ENCODE peak calls at places on chromosomes 3 and 15, in five cellular contexts. One of them, this sample, is unnamed.

GRCh38 chr3:88311826-88312225 is 162.1 kb downstream of the C3orf38 start:
- DNase-seq in effector memory CD4-positive, alpha-beta T cell: no peak
- DNase-seq in GM23338: no peak
- DNase-seq in HepG2: no peak
- DNase-seq in AG10803: no peak
- DNase-seq in this sample: no peak

GRCh38 chr15:58773024-58773423 is 1.9 kb downstream of the MINDY2 start:
- DNase-seq in effector memory CD4-positive, alpha-beta T cell: no peak
- DNase-seq in GM23338: no peak
- DNase-seq in HepG2: no peak
- DNase-seq in AG10803: no peak
- DNase-seq in this sample: no peak

GRCh38 chr3:100682056-100682853 is 27.0 kb upstream of the TFG start:
- DNase-seq in effector memory CD4-positive, alpha-beta T cell: no peak
- DNase-seq in GM23338: peak
- DNase-seq in HepG2: no peak
- DNase-seq in AG10803: no peak
- DNase-seq in this sample: peak

GRCh38 chr3:117135207-117135606 is 425.6 kb downstream of the TUSC7 start:
- DNase-seq in effector memory CD4-positive, alpha-beta T cell: no peak
- DNase-seq in GM23338: no peak
- DNase-seq in HepG2: no peak
- DNase-seq in AG10803: no peak
- DNase-seq in this sample: no peak

GRCh38 chr3:138260636-138261035 is 69.0 kb downstream of the NME9 start:
- DNase-seq in effector memory CD4-positive, alpha-beta T cell: no peak
- DNase-seq in GM23338: no peak
- DNase-seq in HepG2: no peak
- DNase-seq in AG10803: no peak
- DNase-seq in this sample: no peak

GRCh38 chr15:66797921-66798320 is 95.9 kb downstream of the SMAD6 start:
- DNase-seq in effector memory CD4-positive, alpha-beta T cell: no peak
- DNase-seq in GM23338: no peak
- DNase-seq in HepG2: no peak
- DNase-seq in AG10803: peak
- DNase-seq in this sample: no peak

GRCh38 chr15:78065284-78065872 is 12.1 kb downstream of the TBC1D2B start:
- DNase-seq in effector memory CD4-positive, alpha-beta T cell: no peak
- DNase-seq in GM23338: no peak
- DNase-seq in HepG2: peak
- DNase-seq in AG10803: peak
- DNase-seq in this sample: peak

GRCh38 chr3:48280883-48281282 is 40.0 kb downstream of the ZNF589 start:
- DNase-seq in effector memory CD4-positive, alpha-beta T cell: no peak
- DNase-seq in GM23338: no peak
- DNase-seq in HepG2: no peak
- DNase-seq in AG10803: no peak
- DNase-seq in this sample: no peak

GRCh38 chr3:14758893-14759292 is 59.9 kb upstream of the FGD5 start:
- DNase-seq in effector memory CD4-positive, alpha-beta T cell: no peak
- DNase-seq in GM23338: no peak
- DNase-seq in HepG2: no peak
- DNase-seq in AG10803: no peak
- DNase-seq in this sample: no peak

GRCh38 chr3:181847276-181847675 is 135.6 kb downstream of the SOX2 start:
- DNase-seq in effector memory CD4-positive, alpha-beta T cell: no peak
- DNase-seq in GM23338: no peak
- DNase-seq in HepG2: no peak
- DNase-seq in AG10803: no peak
- DNase-seq in this sample: no peak

GRCh38 chr15:71657141-71657540 is 153.2 kb upstream of the NR2E3 start:
- DNase-seq in effector memory CD4-positive, alpha-beta T cell: no peak
- DNase-seq in GM23338: no peak
- DNase-seq in HepG2: peak
- DNase-seq in AG10803: no peak
- DNase-seq in this sample: no peak

GRCh38 chr3:23114479-23114878 is 88.6 kb upstream of the UBE2E2 start:
- DNase-seq in effector memory CD4-positive, alpha-beta T cell: no peak
- DNase-seq in GM23338: no peak
- DNase-seq in HepG2: no peak
- DNase-seq in AG10803: no peak
- DNase-seq in this sample: no peak

GRCh38 chr15:52208306-52208946 is 17.2 kb upstream of the GNB5 start:
- DNase-seq in effector memory CD4-positive, alpha-beta T cell: peak
- DNase-seq in GM23338: peak
- DNase-seq in HepG2: peak
- DNase-seq in AG10803: peak
- DNase-seq in this sample: peak

GRCh38 chr3:7977245-7978103 is 524.1 kb upstream of the LMCD1 start:
- DNase-seq in effector memory CD4-positive, alpha-beta T cell: no peak
- DNase-seq in GM23338: no peak
- DNase-seq in HepG2: no peak
- DNase-seq in AG10803: no peak
- DNase-seq in this sample: no peak

GRCh38 chr3:158743280-158743663 is 11.0 kb upstream of the RARRES1 start:
- DNase-seq in effector memory CD4-positive, alpha-beta T cell: no peak
- DNase-seq in GM23338: no peak
- DNase-seq in HepG2: no peak
- DNase-seq in AG10803: no peak
- DNase-seq in this sample: no peak

GRCh38 chr3:107377151-107377550 is at the start of gene CCDC54:
- DNase-seq in effector memory CD4-positive, alpha-beta T cell: no peak
- DNase-seq in GM23338: no peak
- DNase-seq in HepG2: no peak
- DNase-seq in AG10803: peak
- DNase-seq in this sample: no peak
- H3K4me3 ChIP-seq in effector memory CD4-positive, alpha-beta T cell: no peak
- H3K4me3 ChIP-seq in GM23338: no peak
- H3K4me3 ChIP-seq in HepG2: no peak
- H3K4me3 ChIP-seq in AG10803: no peak
- H3K4me3 ChIP-seq in this sample: no peak

DNA sequence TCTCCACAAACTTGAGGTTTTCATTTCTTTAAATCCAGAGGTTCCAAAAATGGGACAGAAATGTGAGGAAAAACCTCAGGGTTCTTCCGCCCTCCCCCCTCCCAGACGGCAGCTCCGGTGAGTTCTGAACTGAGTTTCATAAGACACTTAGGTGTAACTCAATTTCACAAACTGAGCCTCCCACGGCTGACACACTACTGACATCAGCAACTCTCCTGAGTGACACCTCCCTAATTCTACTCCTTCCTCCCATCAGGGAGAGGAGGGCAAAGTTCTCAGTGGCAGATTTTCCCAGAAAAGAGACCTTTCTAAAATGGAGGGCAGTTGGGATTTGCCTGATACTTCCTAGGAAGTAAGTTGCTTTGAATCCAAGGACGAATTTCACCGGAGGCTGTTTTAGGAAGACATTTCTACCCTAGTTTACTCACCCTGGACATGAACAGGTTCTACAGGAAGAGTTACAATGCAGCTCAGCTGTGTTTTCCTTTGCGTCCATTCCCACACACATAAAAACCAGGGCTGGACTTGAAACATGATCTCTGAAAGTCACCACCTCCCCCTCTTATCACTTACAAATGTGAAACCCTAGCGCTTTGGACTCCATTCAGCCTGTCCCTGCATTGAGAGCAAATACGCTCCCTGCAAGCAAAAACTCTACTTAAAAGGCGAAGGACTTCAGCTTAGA is 78.1 kb upstream of the LMOD3 start:
- DNase-seq in effector memory CD4-positive, alpha-beta T cell: no peak
- DNase-seq in GM23338: peak
- DNase-seq in HepG2: peak
- DNase-seq in AG10803: peak
- DNase-seq in this sample: no peak
- H3K4me3 ChIP-seq in effector memory CD4-positive, alpha-beta T cell: peak
- H3K4me3 ChIP-seq in GM23338: peak
- H3K4me3 ChIP-seq in HepG2: peak
- H3K4me3 ChIP-seq in AG10803: no peak
- H3K4me3 ChIP-seq in this sample: peak

GRCh38 chr3:46692566-46692983 is 904 bp downstream of the ALS2CL start:
- DNase-seq in effector memory CD4-positive, alpha-beta T cell: no peak
- DNase-seq in GM23338: peak
- DNase-seq in HepG2: no peak
- DNase-seq in AG10803: no peak
- DNase-seq in this sample: no peak
- H3K4me3 ChIP-seq in effector memory CD4-positive, alpha-beta T cell: peak
- H3K4me3 ChIP-seq in GM23338: peak
- H3K4me3 ChIP-seq in HepG2: no peak
- H3K4me3 ChIP-seq in AG10803: peak
- H3K4me3 ChIP-seq in this sample: peak

GRCh38 chr3:112773864-112774263 is 72.8 kb downstream of the CD200R1L start:
- DNase-seq in effector memory CD4-positive, alpha-beta T cell: peak
- DNase-seq in GM23338: no peak
- DNase-seq in HepG2: no peak
- DNase-seq in AG10803: no peak
- DNase-seq in this sample: no peak
- H3K4me3 ChIP-seq in effector memory CD4-positive, alpha-beta T cell: no peak
- H3K4me3 ChIP-seq in GM23338: no peak
- H3K4me3 ChIP-seq in HepG2: no peak
- H3K4me3 ChIP-seq in AG10803: no peak
- H3K4me3 ChIP-seq in this sample: no peak

GRCh38 chr15:73996939-73997338 is 2.4 kb downstream of the PML start:
- DNase-seq in effector memory CD4-positive, alpha-beta T cell: no peak
- DNase-seq in GM23338: peak
- DNase-seq in HepG2: no peak
- DNase-seq in AG10803: peak
- DNase-seq in this sample: no peak

GRCh38 chr15:73994419-73994883 is at the start of gene PML:
- DNase-seq in effector memory CD4-positive, alpha-beta T cell: peak
- DNase-seq in GM23338: peak
- DNase-seq in HepG2: peak
- DNase-seq in AG10803: peak
- DNase-seq in this sample: peak

GRCh38 chr15:73994912-73995622 is 551 bp downstream of the PML start:
- DNase-seq in effector memory CD4-positive, alpha-beta T cell: no peak
- DNase-seq in GM23338: peak
- DNase-seq in HepG2: no peak
- DNase-seq in AG10803: peak
- DNase-seq in this sample: no peak

GRCh38 chr15:73996267-73996666 is 1.8 kb downstream of the PML start:
- DNase-seq in effector memory CD4-positive, alpha-beta T cell: no peak
- DNase-seq in GM23338: no peak
- DNase-seq in HepG2: no peak
- DNase-seq in AG10803: no peak
- DNase-seq in this sample: no peak

DNA sequence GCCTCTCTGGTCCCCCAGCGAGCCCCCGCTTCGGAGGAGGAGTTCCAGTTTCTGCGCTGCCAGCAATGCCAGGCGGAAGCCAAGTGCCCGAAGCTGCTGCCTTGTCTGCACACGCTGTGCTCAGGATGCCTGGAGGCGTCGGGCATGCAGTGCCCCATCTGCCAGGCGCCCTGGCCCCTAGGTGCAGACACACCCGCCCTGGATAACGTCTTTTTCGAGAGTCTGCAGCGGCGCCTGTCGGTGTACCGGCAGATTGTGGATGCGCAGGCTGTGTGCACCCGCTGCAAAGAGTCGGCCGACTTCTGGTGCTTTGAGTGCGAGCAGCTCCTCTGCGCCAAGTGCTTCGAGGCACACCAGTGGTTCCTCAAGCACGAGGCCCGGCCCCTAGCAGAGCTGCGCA is 3.5 kb downstream of the PML start:
- DNase-seq in effector memory CD4-positive, alpha-beta T cell: no peak
- DNase-seq in GM23338: no peak
- DNase-seq in HepG2: no peak
- DNase-seq in AG10803: no peak
- DNase-seq in this sample: no peak
- H3K4me3 ChIP-seq in effector memory CD4-positive, alpha-beta T cell: no peak
- H3K4me3 ChIP-seq in GM23338: no peak
- H3K4me3 ChIP-seq in HepG2: no peak
- H3K4me3 ChIP-seq in AG10803: peak
- H3K4me3 ChIP-seq in this sample: peak

DNA sequence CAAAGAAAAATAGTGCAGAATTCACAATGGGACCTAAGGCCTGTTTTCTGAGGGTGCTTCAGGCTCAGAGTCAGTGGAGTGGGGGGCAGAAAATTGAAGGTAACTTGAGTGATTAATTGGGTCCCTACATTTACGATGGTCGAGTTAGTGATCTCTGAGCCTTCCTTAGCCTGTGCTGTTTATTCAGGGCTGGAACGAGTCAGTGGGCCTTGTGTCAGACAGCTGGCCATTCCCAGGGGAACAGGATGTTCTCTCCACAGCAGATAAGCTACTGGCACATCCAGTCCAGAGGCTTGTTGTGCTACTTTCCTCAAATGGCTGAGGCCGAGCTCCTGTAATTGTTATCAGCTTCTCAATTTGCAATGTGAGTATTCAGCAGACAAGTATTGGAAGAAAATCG is 29.2 kb upstream of the CNTN3 start:
- DNase-seq in effector memory CD4-positive, alpha-beta T cell: no peak
- DNase-seq in GM23338: peak
- DNase-seq in HepG2: no peak
- DNase-seq in AG10803: peak
- DNase-seq in this sample: peak
- H3K4me3 ChIP-seq in effector memory CD4-positive, alpha-beta T cell: no peak
- H3K4me3 ChIP-seq in GM23338: no peak
- H3K4me3 ChIP-seq in HepG2: no peak
- H3K4me3 ChIP-seq in AG10803: no peak
- H3K4me3 ChIP-seq in this sample: no peak

GRCh38 chr3:151315136-151315535 is 1.5 kb downstream of the GPR87 start:
- DNase-seq in effector memory CD4-positive, alpha-beta T cell: no peak
- DNase-seq in GM23338: no peak
- DNase-seq in HepG2: no peak
- DNase-seq in AG10803: peak
- DNase-seq in this sample: no peak
- H3K4me3 ChIP-seq in effector memory CD4-positive, alpha-beta T cell: no peak
- H3K4me3 ChIP-seq in GM23338: no peak
- H3K4me3 ChIP-seq in HepG2: no peak
- H3K4me3 ChIP-seq in AG10803: no peak
- H3K4me3 ChIP-seq in this sample: no peak

DNA sequence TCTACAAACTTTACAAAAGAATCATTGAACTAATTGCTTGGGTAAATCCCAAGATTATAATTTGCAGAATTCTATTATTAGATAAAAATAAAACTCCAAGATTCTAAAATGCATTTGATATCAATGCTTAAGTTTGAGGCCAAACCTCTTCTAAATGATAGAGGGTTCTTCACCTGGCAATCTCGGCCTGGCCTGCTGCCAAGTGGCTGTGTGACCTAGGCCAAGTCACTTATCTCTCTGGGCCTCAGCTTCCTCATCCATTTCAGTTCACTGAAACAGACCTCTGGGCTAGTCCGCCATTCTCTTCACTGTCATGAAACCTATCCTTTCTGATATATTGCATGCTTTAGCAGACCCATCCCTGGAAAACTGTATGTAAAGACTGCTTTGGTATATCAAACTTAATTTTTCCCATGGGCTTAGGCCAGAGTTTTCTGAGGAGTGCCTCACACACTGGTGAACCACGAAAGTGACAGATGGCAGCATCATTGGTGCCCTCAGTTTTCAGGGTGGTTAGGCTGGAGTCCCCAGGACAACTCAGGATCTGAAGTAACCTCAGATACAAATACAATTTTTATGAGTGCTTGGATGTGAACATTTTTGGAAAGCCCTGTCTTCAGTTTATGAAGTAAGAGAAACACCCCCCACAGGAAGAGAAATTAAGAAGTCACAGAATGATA is 21.8 kb downstream of the NUDT16 start:
- DNase-seq in effector memory CD4-positive, alpha-beta T cell: no peak
- DNase-seq in GM23338: no peak
- DNase-seq in HepG2: no peak
- DNase-seq in AG10803: no peak
- DNase-seq in this sample: no peak
- H3K4me3 ChIP-seq in effector memory CD4-positive, alpha-beta T cell: no peak
- H3K4me3 ChIP-seq in GM23338: no peak
- H3K4me3 ChIP-seq in HepG2: no peak
- H3K4me3 ChIP-seq in AG10803: no peak
- H3K4me3 ChIP-seq in this sample: no peak

GRCh38 chr3:113545594-113545993 is 13.2 kb downstream of the SIDT1 start:
- DNase-seq in effector memory CD4-positive, alpha-beta T cell: no peak
- DNase-seq in GM23338: no peak
- DNase-seq in HepG2: no peak
- DNase-seq in AG10803: no peak
- DNase-seq in this sample: no peak
- H3K4me3 ChIP-seq in effector memory CD4-positive, alpha-beta T cell: no peak
- H3K4me3 ChIP-seq in GM23338: no peak
- H3K4me3 ChIP-seq in HepG2: no peak
- H3K4me3 ChIP-seq in AG10803: no peak
- H3K4me3 ChIP-seq in this sample: no peak

This sample was measured in left ventricle myocardium inferior.